ENCODE peak calls at places on chromosomes 16 and 17, in four cellular contexts. One of them, this sample, is unnamed.

GRCh38 chr17:80837711-80838110 is 153.9 kb upstream of the CHMP6 start:
- DNase-seq in A549: no peak
- DNase-seq in GM12878: no peak
- DNase-seq in K562: no peak
- DNase-seq in this sample: no peak

GRCh38 chr17:18143044-18143936 is 34.7 kb downstream of the MYO15A start:
- DNase-seq in K562: peak; percentile 55
- DNase-seq in GM12878: no peak
- DNase-seq in A549: peak; percentile 40
- DNase-seq in this sample: peak; percentile 16

GRCh38 chr16:1100084-1100800 is 4.2 kb upstream of the C1QTNF8 start:
- DNase-seq in K562: no peak
- DNase-seq in A549: no peak
- DNase-seq in GM12878: no peak
- DNase-seq in this sample: no peak

GRCh38 chr17:50266384-50267073 is 7.7 kb upstream of the TMEM92 start:
- DNase-seq in A549: no peak
- DNase-seq in K562: no peak
- DNase-seq in GM12878: no peak
- DNase-seq in this sample: peak; percentile 88

GRCh38 chr16:15864939-15865338 is 8.1 kb upstream of the MYH11 start:
- DNase-seq in A549: no peak
- DNase-seq in K562: no peak
- DNase-seq in GM12878: no peak
- DNase-seq in this sample: peak; percentile 31

GRCh38 chr16:20850981-20851380 is 44.7 kb downstream of the REXO5 start:
- DNase-seq in GM12878: no peak
- DNase-seq in A549: no peak
- DNase-seq in K562: no peak
- DNase-seq in this sample: peak; percentile 18

GRCh38 chr16:88303890-88304819 is 78.6 kb upstream of the ZNF469 start:
- DNase-seq in GM12878: no peak
- DNase-seq in K562: peak; percentile 35
- DNase-seq in A549: peak; percentile 38
- DNase-seq in this sample: peak; percentile 98

GRCh38 chr17:27544350-27545131 is 86.4 kb upstream of the LGALS9 start:
- DNase-seq in A549: no peak
- DNase-seq in K562: peak; percentile 63
- DNase-seq in GM12878: peak; percentile 96
- DNase-seq in this sample: peak; percentile 63

GRCh38 chr17:1422907-1423306 is 22.9 kb upstream of the YWHAE start:
- DNase-seq in K562: no peak
- DNase-seq in A549: peak; percentile 71
- DNase-seq in GM12878: no peak
- DNase-seq in this sample: peak; percentile 98

GRCh38 chr16:73183678-73184092 is 135.8 kb upstream of the ZFHX3 start:
- DNase-seq in A549: no peak
- DNase-seq in K562: no peak
- DNase-seq in GM12878: no peak
- DNase-seq in this sample: no peak

GRCh38 chr17:18039535-18040286 is 503 bp downstream of the GID4 start:
- DNase-seq in K562: peak; percentile 83
- DNase-seq in GM12878: no peak
- DNase-seq in A549: peak; percentile 36
- DNase-seq in this sample: no peak

GRCh38 chr17:78946631-78947030 is 21.4 kb upstream of the TIMP2 start:
- DNase-seq in GM12878: no peak
- DNase-seq in A549: no peak
- DNase-seq in K562: no peak
- DNase-seq in this sample: no peak

GRCh38 chr17:49055181-49055927 is 58.2 kb downstream of the IGF2BP1 start:
- DNase-seq in GM12878: no peak
- DNase-seq in K562: no peak
- DNase-seq in A549: no peak
- DNase-seq in this sample: no peak

GRCh38 chr16:53059672-53060071 is 4.9 kb downstream of the CHD9 start:
- DNase-seq in K562: no peak
- DNase-seq in A549: no peak
- DNase-seq in GM12878: no peak
- DNase-seq in this sample: no peak

GRCh38 chr17:67980456-67980855 is 15.8 kb downstream of the C17orf58 start:
- DNase-seq in A549: no peak
- DNase-seq in K562: no peak
- DNase-seq in GM12878: no peak
- DNase-seq in this sample: no peak

GRCh38 chr17:75843577-75844529 is at the start of gene UNC13D:
- DNase-seq in GM12878: no peak
- DNase-seq in A549: no peak
- DNase-seq in K562: peak; percentile 81
- DNase-seq in this sample: no peak

GRCh38 chr17:61968757-61969156 is 41.0 kb upstream of the INTS2 start:
- DNase-seq in GM12878: no peak
- DNase-seq in A549: no peak
- DNase-seq in K562: no peak
- DNase-seq in this sample: no peak

GRCh38 chr16:11328172-11329079 is 16.8 kb upstream of the RMI2 start:
- DNase-seq in A549: peak; percentile 78
- DNase-seq in GM12878: peak; percentile 95
- DNase-seq in K562: no peak
- DNase-seq in this sample: peak; percentile 97

GRCh38 chr17:32303861-32304288 is 38.1 kb downstream of the C17orf75 start:
- DNase-seq in K562: no peak
- DNase-seq in A549: no peak
- DNase-seq in GM12878: no peak
- DNase-seq in this sample: no peak

GRCh38 chr16:49277766-49278566 is 3.7 kb downstream of the CBLN1 start:
- DNase-seq in GM12878: no peak
- DNase-seq in A549: no peak
- DNase-seq in K562: no peak
- DNase-seq in this sample: no peak

GRCh38 chr17:8574687-8575086 is 55.8 kb downstream of the MYH10 start:
- DNase-seq in K562: no peak
- DNase-seq in A549: no peak
- DNase-seq in GM12878: no peak
- DNase-seq in this sample: no peak

GRCh38 chr17:2034157-2034556 is 4.2 kb downstream of the DPH1 start:
- DNase-seq in A549: no peak
- DNase-seq in K562: peak; percentile 30
- DNase-seq in GM12878: no peak
- DNase-seq in this sample: no peak

GRCh38 chr17:57584050-57584551 is 161.0 kb downstream of the CCDC182 start:
- DNase-seq in K562: no peak
- DNase-seq in A549: no peak
- DNase-seq in GM12878: no peak
- DNase-seq in this sample: no peak

GRCh38 chr16:7086842-7087616 is 245.6 kb upstream of the RBFOX1 start:
- DNase-seq in GM12878: no peak
- DNase-seq in A549: no peak
- DNase-seq in K562: no peak
- DNase-seq in this sample: no peak

GRCh38 chr17:1003633-1003971 is 6.7 kb downstream of the TIMM22 start:
- DNase-seq in A549: no peak
- DNase-seq in K562: no peak
- DNase-seq in GM12878: no peak
- DNase-seq in this sample: no peak

GRCh38 chr17:67531291-67531690 is 154.2 kb downstream of the PITPNC1 start:
- DNase-seq in K562: no peak
- DNase-seq in GM12878: no peak
- DNase-seq in A549: no peak
- DNase-seq in this sample: no peak

GRCh38 chr16:50718761-50719400 is 23.0 kb upstream of the CYLD start:
- DNase-seq in A549: no peak
- DNase-seq in GM12878: no peak
- DNase-seq in K562: no peak
- DNase-seq in this sample: no peak

GRCh38 chr17:1730004-1730344 is 5.5 kb downstream of the WDR81 start:
- DNase-seq in A549: no peak
- DNase-seq in K562: no peak
- DNase-seq in GM12878: no peak
- DNase-seq in this sample: no peak

GRCh38 chr17:67993153-67993997 is 2.9 kb downstream of the C17orf58 start:
- DNase-seq in K562: peak; percentile 85
- DNase-seq in GM12878: no peak
- DNase-seq in A549: peak; percentile 77
- DNase-seq in this sample: peak; percentile 84

GRCh38 chr16:72744064-72744793 is 303.7 kb downstream of the ZFHX3 start:
- DNase-seq in K562: no peak
- DNase-seq in A549: no peak
- DNase-seq in GM12878: no peak
- DNase-seq in this sample: no peak

GRCh38 chr16:68091604-68092261 is 6.6 kb downstream of the NFATC3 start:
- DNase-seq in A549: no peak
- DNase-seq in K562: no peak
- DNase-seq in GM12878: no peak
- DNase-seq in this sample: peak; percentile 72

GRCh38 chr16:3152022-3152272 is 17.1 kb downstream of the ZNF213 start:
- DNase-seq in A549: no peak
- DNase-seq in K562: no peak
- DNase-seq in GM12878: no peak
- DNase-seq in this sample: no peak

GRCh38 chr16:58644765-58645487 is 15.3 kb upstream of the CNOT1 start:
- DNase-seq in A549: no peak
- DNase-seq in GM12878: no peak
- DNase-seq in K562: no peak
- DNase-seq in this sample: no peak

GRCh38 chr17:83189013-83189672 is 109.7 kb downstream of the METRNL start:
- DNase-seq in A549: no peak
- DNase-seq in GM12878: no peak
- DNase-seq in K562: no peak
- DNase-seq in this sample: no peak

GRCh38 chr17:79942591-79943353 is 92.9 kb downstream of the TBC1D16 start:
- DNase-seq in K562: no peak
- DNase-seq in A549: no peak
- DNase-seq in GM12878: no peak
- DNase-seq in this sample: peak; percentile 18

GRCh38 chr16:87115646-87116045 is 201.5 kb downstream of the C16orf95 start:
- DNase-seq in K562: no peak
- DNase-seq in GM12878: no peak
- DNase-seq in A549: no peak
- DNase-seq in this sample: no peak

GRCh38 chr16:88566158-88566557 is 4.0 kb upstream of the ZC3H18 start:
- DNase-seq in GM12878: no peak
- DNase-seq in K562: no peak
- DNase-seq in A549: no peak
- DNase-seq in this sample: peak; percentile 75

GRCh38 chr16:85625053-85625452 is 11.9 kb downstream of the GSE1 start:
- DNase-seq in A549: no peak
- DNase-seq in GM12878: no peak
- DNase-seq in K562: no peak
- DNase-seq in this sample: no peak

GRCh38 chr16:30551781-30552180 is 6.4 kb downstream of the ZNF764 start:
- DNase-seq in GM12878: no peak
- DNase-seq in A549: no peak
- DNase-seq in K562: no peak
- DNase-seq in this sample: no peak
- TF ChIP-seq ELK1 in GM12878: no peak
- TF ChIP-seq ELK1 in A549: no peak
- TF ChIP-seq ELK1 in K562: no peak
- TF ChIP-seq ELK1 in this sample: no peak

GRCh38 chr16:81606039-81606438 is 161.4 kb downstream of the CMIP start:
- DNase-seq in A549: no peak
- DNase-seq in K562: no peak
- DNase-seq in GM12878: no peak
- DNase-seq in this sample: no peak
- TF ChIP-seq ELK1 in A549: no peak
- TF ChIP-seq ELK1 in K562: no peak
- TF ChIP-seq ELK1 in GM12878: no peak
- TF ChIP-seq ELK1 in this sample: no peak

GRCh38 chr16:4301968-4302367 is 13.9 kb upstream of the GLIS2 start:
- DNase-seq in A549: no peak
- DNase-seq in GM12878: no peak
- DNase-seq in K562: no peak
- DNase-seq in this sample: no peak

GRCh38 chr16:4297480-4297879 is 18.4 kb upstream of the GLIS2 start:
- DNase-seq in GM12878: no peak
- DNase-seq in K562: no peak
- DNase-seq in A549: no peak
- DNase-seq in this sample: no peak

GRCh38 chr16:4301177-4301576 is 14.7 kb upstream of the GLIS2 start:
- DNase-seq in K562: no peak
- DNase-seq in A549: no peak
- DNase-seq in GM12878: no peak
- DNase-seq in this sample: no peak

GRCh38 chr16:4293822-4294457 is 21.1 kb upstream of the TFAP4 start:
- DNase-seq in A549: peak; percentile 50
- DNase-seq in K562: peak; percentile 9
- DNase-seq in GM12878: no peak
- DNase-seq in this sample: peak; percentile 82

DNA sequence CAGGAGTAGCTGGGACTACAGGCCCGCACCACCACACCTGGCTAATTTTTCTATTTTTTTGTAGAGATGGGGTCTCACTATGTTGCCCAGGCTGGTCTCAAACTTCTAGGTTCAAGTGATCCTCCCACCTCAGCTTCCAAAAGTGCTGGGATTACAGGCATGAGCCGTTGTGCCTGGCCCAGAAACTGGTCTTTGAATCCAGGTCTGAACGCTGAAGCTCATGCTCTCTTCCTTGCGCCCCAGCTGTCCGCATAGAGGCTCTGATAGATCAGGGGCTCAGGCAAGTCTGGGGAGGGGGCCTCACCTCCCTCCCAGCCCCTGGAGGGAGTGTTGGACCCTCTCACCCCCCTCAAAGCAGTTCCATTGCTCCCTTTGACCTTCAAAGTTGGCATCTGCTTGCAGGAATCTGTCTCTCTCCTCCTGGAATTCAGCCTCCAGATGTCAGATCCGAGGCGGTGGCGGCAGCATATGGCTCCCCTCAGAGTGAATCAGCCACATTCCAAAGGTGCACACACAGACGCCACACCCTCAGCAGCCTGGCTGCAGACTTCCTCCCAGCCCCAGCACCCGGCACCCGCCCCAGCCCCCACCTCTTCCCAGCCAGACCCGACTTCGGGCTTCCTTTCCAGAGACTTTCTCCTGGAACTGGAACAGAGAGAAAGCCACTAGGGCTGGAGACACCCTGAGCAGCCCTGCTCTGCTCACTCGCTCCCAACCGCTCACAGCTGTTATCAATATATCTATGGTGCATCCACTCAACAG is 16.9 kb upstream of the GLIS2 start:
- DNase-seq in GM12878: no peak
- DNase-seq in A549: peak; percentile 97
- DNase-seq in K562: peak; percentile 69
- DNase-seq in this sample: peak; percentile 94
- TF ChIP-seq ELK1 in GM12878: no peak
- TF ChIP-seq ELK1 in A549: no peak
- TF ChIP-seq ELK1 in K562: no peak
- TF ChIP-seq ELK1 in this sample: no peak

DNA sequence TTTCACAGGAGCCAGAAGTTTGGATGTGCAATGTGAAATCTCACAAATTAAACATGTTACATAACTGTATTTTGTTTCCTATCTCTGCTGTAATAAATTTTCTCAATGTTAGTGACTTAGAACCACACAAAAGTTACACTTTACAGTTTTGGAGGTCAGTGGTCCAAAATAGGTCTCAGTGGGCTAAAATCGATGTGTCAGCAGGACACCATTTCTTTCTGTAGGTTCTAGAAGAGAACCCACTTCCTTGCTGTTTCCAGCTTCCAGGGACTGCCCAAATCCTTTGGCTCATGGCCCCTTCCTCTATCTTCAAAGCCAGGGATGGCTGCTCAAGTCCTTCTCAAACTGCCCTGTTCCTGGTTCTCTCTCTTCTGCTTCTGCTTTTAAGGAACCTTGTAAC is 252.7 kb downstream of the WWOX start:
- DNase-seq in GM12878: no peak
- DNase-seq in K562: peak; percentile 1
- DNase-seq in A549: no peak
- DNase-seq in this sample: no peak
- TF ChIP-seq ELK1 in GM12878: no peak
- TF ChIP-seq ELK1 in K562: no peak
- TF ChIP-seq ELK1 in A549: no peak
- TF ChIP-seq ELK1 in this sample: no peak

This sample was measured in IMR-90.